ENCODE peak calls at places on chromosomes 7 and 10, in five cellular contexts. One of them, this sample, is unnamed. For H3K27me3, the result is how much of the 10 kb centered on the place peaks cover.

GRCh38 chr7:8125680-8126444 is 136.1 kb downstream of the ICA1 start:
- DNase-seq in IMR-90: no peak
- DNase-seq in K562: no peak
- DNase-seq in GM12878: peak
- DNase-seq in HepG2: no peak
- DNase-seq in this sample: no peak

GRCh38 chr10:119406888-119407777 is 135.4 kb downstream of the RGS10 start:
- DNase-seq in IMR-90: no peak
- DNase-seq in K562: no peak
- DNase-seq in GM12878: peak
- DNase-seq in HepG2: no peak
- DNase-seq in this sample: no peak

GRCh38 chr10:14477408-14477710 is 146.6 kb upstream of the FRMD4A start:
- DNase-seq in IMR-90: peak
- DNase-seq in K562: no peak
- DNase-seq in GM12878: no peak
- DNase-seq in HepG2: no peak
- DNase-seq in this sample: no peak

GRCh38 chr10:55370021-55370420 is 569.0 kb upstream of the PCDH15 start:
- DNase-seq in IMR-90: no peak
- DNase-seq in K562: no peak
- DNase-seq in GM12878: no peak
- DNase-seq in HepG2: no peak
- DNase-seq in this sample: peak

GRCh38 chr10:63409465-63410027 is 56.2 kb downstream of the JMJD1C start:
- DNase-seq in IMR-90: peak
- DNase-seq in K562: no peak
- DNase-seq in GM12878: no peak
- DNase-seq in HepG2: no peak
- DNase-seq in this sample: peak

GRCh38 chr10:60314306-60314940 is 75.3 kb downstream of the ANK3 start:
- DNase-seq in IMR-90: peak
- DNase-seq in K562: no peak
- DNase-seq in GM12878: no peak
- DNase-seq in HepG2: no peak
- DNase-seq in this sample: no peak

GRCh38 chr10:124145109-124145860 is 51.9 kb upstream of the CHST15 start:
- DNase-seq in IMR-90: no peak
- DNase-seq in K562: no peak
- DNase-seq in GM12878: no peak
- DNase-seq in HepG2: no peak
- DNase-seq in this sample: no peak

GRCh38 chr7:153381275-153382119 is 621.9 kb downstream of the ACTR3B start:
- DNase-seq in IMR-90: no peak
- DNase-seq in K562: peak
- DNase-seq in GM12878: no peak
- DNase-seq in HepG2: peak
- DNase-seq in this sample: peak

GRCh38 chr7:34309116-34309515 is 348.9 kb upstream of the NPSR1 start:
- DNase-seq in IMR-90: no peak
- DNase-seq in K562: no peak
- DNase-seq in GM12878: no peak
- DNase-seq in HepG2: no peak
- DNase-seq in this sample: no peak

GRCh38 chr7:142796501-142797341 is 26.0 kb downstream of the PRSS2 start:
- DNase-seq in IMR-90: no peak
- DNase-seq in K562: no peak
- DNase-seq in GM12878: no peak
- DNase-seq in HepG2: no peak
- DNase-seq in this sample: peak

GRCh38 chr10:9069136-9069535 is 1014.6 kb downstream of the GATA3 start:
- DNase-seq in IMR-90: no peak
- DNase-seq in K562: no peak
- DNase-seq in GM12878: no peak
- DNase-seq in HepG2: no peak
- DNase-seq in this sample: no peak

GRCh38 chr10:91190876-91191580 is 29.4 kb upstream of the PCGF5 start:
- DNase-seq in IMR-90: peak
- DNase-seq in K562: no peak
- DNase-seq in GM12878: no peak
- DNase-seq in HepG2: no peak
- DNase-seq in this sample: no peak

GRCh38 chr10:102384053-102384452 is 11.5 kb upstream of the NFKB2 start:
- DNase-seq in IMR-90: no peak
- DNase-seq in K562: peak
- DNase-seq in GM12878: no peak
- DNase-seq in HepG2: no peak
- DNase-seq in this sample: no peak

GRCh38 chr10:17785276-17785935 is 23.7 kb upstream of the MRC1 start:
- DNase-seq in IMR-90: no peak
- DNase-seq in K562: no peak
- DNase-seq in GM12878: no peak
- DNase-seq in HepG2: no peak
- DNase-seq in this sample: no peak

GRCh38 chr10:67612577-67613537 is 83.1 kb downstream of the CTNNA3 start:
- DNase-seq in IMR-90: peak
- DNase-seq in K562: no peak
- DNase-seq in GM12878: peak
- DNase-seq in HepG2: no peak
- DNase-seq in this sample: no peak

GRCh38 chr10:73890261-73890660 is 15.9 kb upstream of the CAMK2G start:
- DNase-seq in IMR-90: no peak
- DNase-seq in K562: no peak
- DNase-seq in GM12878: no peak
- DNase-seq in HepG2: no peak
- DNase-seq in this sample: no peak

GRCh38 chr7:36278069-36278766 is 111.4 kb upstream of the ANLN start:
- DNase-seq in IMR-90: no peak
- DNase-seq in K562: no peak
- DNase-seq in GM12878: no peak
- DNase-seq in HepG2: no peak
- DNase-seq in this sample: no peak

GRCh38 chr7:5634107-5634950 is 147.1 kb downstream of the RNF216 start:
- DNase-seq in IMR-90: peak
- DNase-seq in K562: no peak
- DNase-seq in GM12878: no peak
- DNase-seq in HepG2: no peak
- DNase-seq in this sample: peak
- TF ChIP-seq SMC3 in IMR-90: no peak
- TF ChIP-seq SMC3 in K562: no peak
- TF ChIP-seq SMC3 in GM12878: no peak
- TF ChIP-seq SMC3 in HepG2: no peak
- TF ChIP-seq SMC3 in this sample: no peak

DNA sequence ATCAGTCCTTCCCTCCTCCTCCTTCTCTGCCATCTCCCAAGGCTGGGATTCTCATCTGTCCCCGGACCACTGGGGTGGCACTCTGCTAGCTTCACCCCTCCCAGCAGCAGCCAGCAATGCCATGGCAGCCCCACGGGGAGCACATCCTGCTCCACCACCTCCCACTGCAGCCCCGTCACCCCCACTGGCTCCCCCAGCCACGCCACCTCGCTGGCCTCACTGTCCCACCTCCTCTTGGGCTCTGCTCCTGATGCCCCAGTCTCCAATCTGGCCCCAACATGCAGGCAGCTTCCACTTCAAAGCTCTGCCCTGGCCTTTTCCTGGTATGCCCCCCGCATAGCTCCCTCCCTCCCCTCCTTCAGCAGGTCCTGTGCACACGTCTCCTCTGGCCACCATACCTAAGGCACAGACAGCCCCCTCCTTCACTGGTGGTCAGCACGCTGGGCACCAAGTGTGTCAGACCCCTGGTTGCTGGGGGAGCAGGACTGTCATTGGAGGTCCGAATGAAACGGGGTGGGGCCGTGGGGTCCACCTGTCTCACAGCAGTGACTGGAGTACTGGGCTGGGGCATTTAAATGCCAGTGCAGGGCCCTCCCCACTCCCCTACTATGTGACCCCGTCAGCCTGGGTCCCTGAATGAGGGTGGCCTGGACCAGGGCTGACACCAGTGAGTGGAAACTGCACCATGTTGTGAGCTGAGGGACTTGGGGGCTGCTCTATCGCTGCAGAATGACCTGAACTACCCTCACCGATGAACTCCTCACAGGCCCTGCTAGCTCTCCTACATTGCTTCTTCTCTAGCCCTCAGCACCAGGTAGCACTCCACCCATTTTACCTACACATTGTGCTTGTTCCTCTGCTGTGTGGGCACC is 38.7 kb downstream of the RASGEF1A start:
- DNase-seq in IMR-90: no peak
- DNase-seq in K562: no peak
- DNase-seq in GM12878: no peak
- DNase-seq in HepG2: no peak
- DNase-seq in this sample: no peak
- H3K27me3 ChIP-seq in IMR-90: half or more
- H3K27me3 ChIP-seq in K562: under half
- H3K27me3 ChIP-seq in GM12878: under half
- H3K27me3 ChIP-seq in HepG2: half or more
- H3K27me3 ChIP-seq in this sample: under half

GRCh38 chr10:51706225-51706624 is 6.8 kb upstream of the CSTF2T start:
- DNase-seq in IMR-90: peak
- DNase-seq in K562: no peak
- DNase-seq in GM12878: no peak
- DNase-seq in HepG2: no peak
- DNase-seq in this sample: no peak
- TF ChIP-seq SMC3 in IMR-90: no peak
- TF ChIP-seq SMC3 in K562: no peak
- TF ChIP-seq SMC3 in GM12878: no peak
- TF ChIP-seq SMC3 in HepG2: no peak
- TF ChIP-seq SMC3 in this sample: no peak

GRCh38 chr7:159030490-159031134 is 114.1 kb downstream of the VIPR2 start:
- DNase-seq in IMR-90: no peak
- DNase-seq in K562: peak
- DNase-seq in GM12878: no peak
- DNase-seq in HepG2: peak
- DNase-seq in this sample: peak
- H3K27me3 ChIP-seq in IMR-90: under half
- H3K27me3 ChIP-seq in K562: under half
- H3K27me3 ChIP-seq in GM12878: under half
- H3K27me3 ChIP-seq in HepG2: half or more
- H3K27me3 ChIP-seq in this sample: under half